ENCODE peak calls at places on chromosomes 2 and 18, in seven cellular contexts. R is AG09309, A is cardiac muscle cell, W is GM12865, X is HCT116, H is A549, F is neural crest cell. K is an unnamed sample.

GRCh38 chr2:98140210-98140609 is 53.2 kb downstream of the VWA3B start:
- DNase-seq in R (no peak), A (no peak), W (no peak), X (no peak), H (no peak), F (no peak), K (no peak)

GRCh38 chr2:54038835-54039234 is 68.0 kb upstream of the PSME4 start:
- DNase-seq in R (no peak), A (no peak), W (no peak), X (peak; percentile 19), H (no peak), F (no peak), K (no peak)

GRCh38 chr18:78255013-78255412 is 724.6 kb upstream of the SALL3 start:
- DNase-seq in R (no peak), A (no peak), W (no peak), X (no peak), H (no peak), F (no peak), K (no peak)

GRCh38 chr2:15510131-15510530 is 51.0 kb downstream of the NBAS start:
- DNase-seq in R (no peak), A (no peak), W (no peak), X (no peak), H (no peak), F (no peak), K (no peak)

GRCh38 chr2:239006886-239007285 is 159.0 kb downstream of the TWIST2 start:
- DNase-seq in R (no peak), A (no peak), W (no peak), X (no peak), H (no peak), F (no peak), K (no peak)

GRCh38 chr2:238945433-238946150 is 97.7 kb downstream of the TWIST2 start:
- DNase-seq in R (no peak), A (no peak), W (peak; percentile 18), X (peak; percentile 10), H (peak; percentile 22), F (peak; percentile 38), K (no peak)

GRCh38 chr18:61710082-61710620 is 182.7 kb downstream of the RNF152 start:
- DNase-seq in R (no peak), A (no peak), W (no peak), X (no peak), H (no peak), F (no peak), K (no peak)

GRCh38 chr2:41197781-41198180 is 745.9 kb upstream of the SLC8A1 start:
- DNase-seq in R (no peak), A (peak; percentile 35), W (no peak), X (no peak), H (no peak), F (no peak), K (no peak)

GRCh38 chr2:60641866-60642788 is 88.7 kb upstream of the BCL11A start:
- DNase-seq in R (peak; percentile 13), A (peak; percentile 78), W (peak; percentile 70), X (peak; percentile 45), H (peak; percentile 38), F (peak; percentile 23), K (no peak)

GRCh38 chr2:59301466-59302402 is 1060.6 kb upstream of the FANCL start:
- DNase-seq in R (peak; percentile 45), A (peak; percentile 85), W (peak; percentile 45), X (peak; percentile 15), H (peak; percentile 7), F (peak; percentile 9), K (peak; percentile 25)

GRCh38 chr2:100317634-100318033 is 4.7 kb downstream of the LONRF2 start:
- DNase-seq in R (no peak), A (no peak), W (no peak), X (no peak), H (no peak), F (no peak), K (no peak)

GRCh38 chr18:27558388-27559158 is 373.5 kb upstream of the CHST9 start:
- DNase-seq in R (no peak), A (peak; percentile 28), W (no peak), X (no peak), H (no peak), F (no peak), K (no peak)

GRCh38 chr2:239298126-239298804 is 102.6 kb downstream of the HDAC4 start:
- DNase-seq in R (no peak), A (no peak), W (no peak), X (no peak), H (no peak), F (no peak), K (no peak)

GRCh38 chr2:189047469-189047868 is 73.3 kb downstream of the COL3A1 start:
- DNase-seq in R (no peak), A (no peak), W (no peak), X (no peak), H (no peak), F (no peak), K (no peak)

GRCh38 chr2:168475636-168476035 is 19.6 kb downstream of the CERS6 start:
- DNase-seq in R (no peak), A (no peak), W (no peak), X (no peak), H (no peak), F (no peak), K (no peak)

GRCh38 chr2:239465017-239466001 is 64.5 kb upstream of the HDAC4 start:
- DNase-seq in R (no peak), A (no peak), W (no peak), X (no peak), H (peak; percentile 71), F (no peak), K (peak; percentile 92)

GRCh38 chr2:239688098-239688497 is 287.3 kb upstream of the HDAC4 start:
- DNase-seq in R (no peak), A (no peak), W (no peak), X (no peak), H (peak; percentile 27), F (no peak), K (no peak)

GRCh38 chr2:230327418-230328154 is 593 bp downstream of the SP140L start:
- DNase-seq in R (no peak), A (no peak), W (peak; percentile 70), X (no peak), H (no peak), F (no peak), K (peak; percentile 59)

GRCh38 chr2:201403904-201404303 is 46.8 kb upstream of the FLACC1 start:
- DNase-seq in R (peak; percentile 16), A (peak; percentile 66), W (no peak), X (no peak), H (no peak), F (no peak), K (no peak)

GRCh38 chr2:64128943-64129391 is 15.3 kb downstream of the PELI1 start:
- DNase-seq in R (no peak), A (no peak), W (no peak), X (no peak), H (no peak), F (no peak), K (no peak)

GRCh38 chr2:152037711-152038110 is 61.1 kb downstream of the CACNB4 start:
- DNase-seq in R (no peak), A (no peak), W (no peak), X (no peak), H (no peak), F (no peak), K (no peak)

GRCh38 chr2:10305254-10305635 is 2.5 kb downstream of the HPCAL1 start:
- DNase-seq in R (no peak), A (no peak), W (no peak), X (no peak), H (no peak), F (no peak), K (no peak)

GRCh38 chr2:10303634-10304378 is 1.1 kb downstream of the HPCAL1 start:
- DNase-seq in R (no peak), A (peak; percentile 75), W (peak; percentile 35), X (no peak), H (no peak), F (peak; percentile 46), K (no peak)

GRCh38 chr2:10304458-10305253 is 2.0 kb downstream of the HPCAL1 start:
- DNase-seq in R (no peak), A (no peak), W (no peak), X (no peak), H (no peak), F (no peak), K (no peak)

GRCh38 chr2:10306901-10307463 is 4.3 kb downstream of the HPCAL1 start:
- DNase-seq in R (no peak), A (no peak), W (no peak), X (no peak), H (no peak), F (no peak), K (no peak)

DNA sequence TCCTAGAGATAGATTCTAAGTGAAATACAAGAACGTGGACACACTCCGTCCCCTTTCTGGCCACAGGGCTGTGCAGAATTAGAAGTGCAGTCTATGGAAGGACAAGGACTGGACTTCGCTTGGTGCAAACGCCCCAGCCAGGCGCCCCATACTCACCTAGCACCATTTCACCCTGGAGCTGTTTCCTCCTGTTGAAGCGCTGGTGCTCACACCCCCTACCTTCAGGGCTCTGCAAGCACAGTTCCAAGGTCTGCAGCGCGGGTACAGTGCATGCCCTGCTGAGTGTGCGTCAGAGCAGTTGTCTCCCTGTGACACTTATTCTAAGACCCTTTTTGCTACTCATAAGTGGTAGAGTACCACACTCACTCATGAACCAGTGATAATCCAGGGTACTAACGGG is 3.0 kb downstream of the HPCAL1 start:
- DNase-seq in R (no peak), A (peak; percentile 27), W (no peak), X (no peak), H (no peak), F (no peak), K (no peak)
- TF ChIP-seq CTCF in R (no peak), A (no peak), W (no peak), X (peak; percentile 48), H (no peak), F (peak; percentile 28), K (no peak)

GRCh38 chr2:130353291-130354134 is 2.3 kb upstream of the PTPN18 start:
- DNase-seq in R (no peak), A (no peak), W (no peak), X (no peak), H (no peak), F (no peak), K (no peak)

GRCh38 chr2:130354135-130354420 is 1.8 kb upstream of the PTPN18 start:
- DNase-seq in R (no peak), A (peak; percentile 28), W (no peak), X (no peak), H (no peak), F (no peak), K (no peak)

GRCh38 chr2:130355181-130355577 is 677 bp upstream of the PTPN18 start:
- DNase-seq in R (no peak), A (no peak), W (no peak), X (no peak), H (no peak), F (no peak), K (peak; percentile 28)

GRCh38 chr2:130357864-130358263 is 2.0 kb downstream of the PTPN18 start:
- DNase-seq in R (no peak), A (no peak), W (no peak), X (no peak), H (no peak), F (no peak), K (no peak)

GRCh38 chr2:130355578-130356431 is at the start of gene PTPN18:
- DNase-seq in R (peak; percentile 41), A (peak; percentile 93), W (peak; percentile 74), X (peak; percentile 58), H (peak; percentile 68), F (peak; percentile 77), K (peak; percentile 67)
- TF ChIP-seq CTCF in R (peak; percentile 39), A (peak; percentile 50), W (peak; percentile 49), X (peak; percentile 41), H (peak; percentile 52), F (peak; percentile 62), K (no peak)

GRCh38 chr2:30708491-30709290 is 98.6 kb downstream of the CAPN13 start:
- DNase-seq in R (no peak), A (no peak), W (peak; percentile 19), X (no peak), H (peak; percentile 19), F (no peak), K (no peak)
- TF ChIP-seq CTCF in R (peak; percentile 40), A (peak; percentile 44), W (peak; percentile 33), X (peak; percentile 7), H (peak; percentile 11), F (peak; percentile 52), K (peak; percentile 17)

GRCh38 chr2:222315443-222316121 is 16.8 kb upstream of the PAX3 start:
- DNase-seq in R (no peak), A (no peak), W (no peak), X (no peak), H (no peak), F (no peak), K (no peak)
- TF ChIP-seq CTCF in R (no peak), A (no peak), W (peak; percentile 16), X (peak; percentile 38), H (peak; percentile 12), F (peak; percentile 30), K (no peak)

K was measured in HL-60.